ENCODE peak calls at places on chromosomes 16 and 17, in eight cellular contexts. T is right atrium auricular region; J is effector memory CD8-positive, alpha-beta T cell; O is upper lobe of right lung; E is HCT116; R is MM.1S; A is HEK293T; Q is midbrain. V is an unnamed sample.

GRCh38 chr17:78234261-78234865 is 2.9 kb downstream of the TMEM235 start:
- DNase-seq in J (no peak), E (no peak), O (no peak), Q (no peak), R (no peak), T (no peak), A (no peak), V (no peak)

GRCh38 chr17:76812248-76812647 is 56.0 kb upstream of the MGAT5B start:
- DNase-seq in R (no peak), J (no peak), Q (no peak), E (no peak), O (no peak), A (no peak), T (no peak), V (no peak)

GRCh38 chr17:15954222-15954621 is 9.3 kb downstream of the ADORA2B start:
- DNase-seq in J (no peak), R (no peak), E (peak; percentile 73), Q (no peak), T (no peak), A (no peak), O (no peak), V (no peak)

GRCh38 chr17:39212841-39213480 is 12.8 kb downstream of the STAC2 start:
- DNase-seq in R (no peak), E (no peak), J (no peak), A (no peak), Q (no peak), T (no peak), O (peak; percentile 91), V (no peak)

GRCh38 chr17:18039535-18040286 is 503 bp downstream of the GID4 start:
- DNase-seq in E (no peak), O (peak; percentile 69), A (peak; percentile 36), Q (no peak), J (peak; percentile 39), R (peak; percentile 48), T (no peak), V (peak; percentile 34)

GRCh38 chr17:14143678-14144077 is 74.4 kb downstream of the COX10 start:
- DNase-seq in E (no peak), J (no peak), R (no peak), A (no peak), O (no peak), Q (no peak), T (no peak), V (no peak)

GRCh38 chr17:76643553-76644148 is at the start of gene ST6GALNAC1:
- DNase-seq in T (no peak), O (peak; percentile 29), J (no peak), A (no peak), E (no peak), Q (no peak), R (no peak), V (no peak)

GRCh38 chr17:43694081-43694870 is 32.6 kb upstream of the MEOX1 start:
- DNase-seq in O (peak; percentile 82), T (peak; percentile 67), R (peak; percentile 83), Q (peak; percentile 84), A (peak; percentile 84), E (peak; percentile 78), J (peak; percentile 69), V (peak; percentile 90)

GRCh38 chr16:7185689-7186088 is 147.0 kb upstream of the RBFOX1 start:
- DNase-seq in T (no peak), Q (no peak), R (no peak), A (no peak), O (no peak), E (no peak), J (no peak), V (no peak)

GRCh38 chr16:15575293-15576049 is 67.5 kb downstream of the MARF1 start:
- DNase-seq in A (no peak), Q (no peak), E (no peak), O (no peak), J (no peak), T (no peak), R (peak; percentile 8), V (peak; percentile 66)

GRCh38 chr17:48589831-48590602 is at the start of gene HOXB3:
- DNase-seq in T (no peak), O (no peak), R (no peak), A (peak; percentile 66), E (no peak), Q (no peak), J (no peak), V (no peak)

GRCh38 chr16:46711106-46711769 is 21.8 kb downstream of the ORC6 start:
- DNase-seq in E (no peak), T (no peak), J (no peak), Q (no peak), R (no peak), O (no peak), A (no peak), V (no peak)

GRCh38 chr16:85678821-85679220 is 9.9 kb downstream of the GINS2 start:
- DNase-seq in R (no peak), T (no peak), Q (no peak), O (no peak), A (no peak), J (no peak), E (no peak), V (no peak)

GRCh38 chr16:27315333-27316037 is 1.7 kb downstream of the IL4R start:
- DNase-seq in T (peak; percentile 91), E (peak; percentile 43), Q (no peak), R (no peak), J (peak; percentile 32), A (no peak), O (peak; percentile 73), V (peak; percentile 49)

GRCh38 chr16:1188781-1189189 is 35.9 kb downstream of the CACNA1H start:
- DNase-seq in R (peak; percentile 51), J (peak; percentile 32), A (peak; percentile 55), O (peak; percentile 78), Q (no peak), E (no peak), T (no peak), V (peak; percentile 59)

GRCh38 chr17:9658593-9659211 is 13.4 kb downstream of the USP43 start:
- DNase-seq in R (no peak), A (no peak), Q (no peak), E (no peak), O (no peak), J (no peak), T (no peak), V (no peak)

GRCh38 chr16:49688298-49688697 is 167.6 kb downstream of the ZNF423 start:
- DNase-seq in A (no peak), E (no peak), O (no peak), R (no peak), T (no peak), Q (no peak), J (no peak), V (no peak)

GRCh38 chr17:44911133-44912001 is 3.9 kb downstream of the GFAP start:
- DNase-seq in Q (peak; percentile 58), A (peak; percentile 71), O (peak; percentile 79), R (peak; percentile 32), T (peak; percentile 63), E (peak; percentile 35), J (peak; percentile 45), V (peak; percentile 61)

GRCh38 chr16:83969771-83970429 is 1.9 kb downstream of the NECAB2 start:
- DNase-seq in R (no peak), O (no peak), A (no peak), Q (no peak), T (no peak), J (no peak), E (no peak), V (no peak)

GRCh38 chr17:74262601-74263000 is 11.4 kb upstream of the DNAI2 start:
- DNase-seq in J (no peak), R (no peak), T (no peak), E (no peak), O (no peak), A (no peak), Q (no peak), V (no peak)

GRCh38 chr17:6927290-6927844 is 68.5 kb upstream of the ALOX12 start:
- DNase-seq in Q (no peak), R (no peak), J (no peak), T (no peak), O (no peak), A (no peak), E (no peak), V (no peak)

GRCh38 chr16:4015991-4016325 is 100.3 kb downstream of the ADCY9 start:
- DNase-seq in J (no peak), R (no peak), Q (no peak), T (no peak), E (no peak), A (no peak), O (no peak), V (no peak)

GRCh38 chr17:60594747-60595146 is 5.2 kb upstream of the PPM1D start:
- DNase-seq in T (no peak), A (no peak), Q (no peak), O (no peak), R (no peak), J (no peak), E (no peak), V (no peak)

GRCh38 chr17:58337126-58337599 is 8.6 kb upstream of the TSPOAP1 start:
- DNase-seq in R (peak; percentile 50), A (no peak), J (no peak), O (peak; percentile 62), Q (no peak), T (no peak), E (no peak), V (peak; percentile 73)